ENCODE peak calls at places on chromosome 21, in ten cellular contexts. S is Panc1; T is NCI-H345; K is T-helper 9 cell; F is CD8-positive, alpha-beta memory T cell; N is T-helper 22 cell; U is COR-L47; X is glomerular endothelial cell; O is ELF-1; Z is activated T-cell treated with anti-CD3 and anti-CD28 coated beads, Interleukin-2, amount 50 U/mL, for 24 hours. H is an unnamed sample.

GRCh38 chr21:21921410-21922232 is 923.4 kb downstream of the NCAM2 start:
- DNase-seq in S (no peak), T (peak), K (no peak), F (no peak), N (no peak), U (peak), X (no peak), O (no peak), Z (no peak), H (no peak)

GRCh38 chr21:42010507-42011493 is 640 bp upstream of the ZBTB21 start:
- DNase-seq in S (no peak), T (peak), K (peak), F (no peak), N (no peak), U (peak), X (no peak), O (peak), Z (no peak), H (no peak)

GRCh38 chr21:25983745-25984144 is 186.8 kb downstream of the APP start:
- DNase-seq in S (no peak), T (no peak), K (no peak), F (no peak), N (no peak), U (no peak), X (peak), O (no peak), Z (no peak), H (no peak)

GRCh38 chr21:35796834-35797233 is 263.5 kb downstream of the SETD4 start:
- DNase-seq in S (no peak), T (peak), K (no peak), F (no peak), N (no peak), U (peak), X (no peak), O (no peak), Z (no peak), H (no peak)

GRCh38 chr21:32611471-32611997 is 643 bp downstream of the CFAP298 start:
- DNase-seq in S (no peak), T (peak), K (peak), F (peak), N (peak), U (no peak), X (no peak), O (peak), Z (no peak), H (peak)

GRCh38 chr21:28714795-28715464 is 277.7 kb downstream of the LTN1 start:
- DNase-seq in S (no peak), T (no peak), K (no peak), F (no peak), N (no peak), U (no peak), X (no peak), O (no peak), Z (no peak), H (no peak)

GRCh38 chr21:24436236-24436635 is 1171.0 kb downstream of the MRPL39 start:
- DNase-seq in S (no peak), T (no peak), K (no peak), F (no peak), N (no peak), U (no peak), X (no peak), O (no peak), Z (no peak), H (no peak)

GRCh38 chr21:25296239-25296638 is 311.0 kb downstream of the MRPL39 start:
- DNase-seq in S (no peak), T (no peak), K (no peak), F (no peak), N (no peak), U (no peak), X (no peak), O (no peak), Z (no peak), H (no peak)

GRCh38 chr21:46289655-46290178 is 3.6 kb downstream of the YBEY start:
- DNase-seq in S (no peak), T (no peak), K (no peak), F (no peak), N (no peak), U (no peak), X (no peak), O (no peak), Z (no peak), H (no peak)

GRCh38 chr21:46181953-46182547 is 2.2 kb downstream of the SPATC1L start:
- DNase-seq in S (no peak), T (no peak), K (no peak), F (no peak), N (no peak), U (no peak), X (no peak), O (no peak), Z (no peak), H (no peak)

GRCh38 chr21:35801388-35801787 is 258.9 kb downstream of the SETD4 start:
- DNase-seq in S (no peak), T (peak), K (no peak), F (no peak), N (no peak), U (peak), X (no peak), O (no peak), Z (no peak), H (no peak)

GRCh38 chr21:35559881-35560280 is 500.4 kb downstream of the SETD4 start:
- DNase-seq in S (no peak), T (no peak), K (no peak), F (no peak), N (no peak), U (no peak), X (no peak), O (no peak), Z (no peak), H (no peak)

GRCh38 chr21:45417951-45418300 is 13.0 kb downstream of the COL18A1 start:
- DNase-seq in S (no peak), T (no peak), K (no peak), F (peak), N (no peak), U (no peak), X (no peak), O (peak), Z (no peak), H (no peak)

GRCh38 chr21:46008893-46009635 is 27.5 kb downstream of the COL6A1 start:
- DNase-seq in S (no peak), T (no peak), K (no peak), F (no peak), N (no peak), U (no peak), X (no peak), O (no peak), Z (no peak), H (peak)

GRCh38 chr21:16708431-16708830 is 804.4 kb upstream of the CXADR start:
- DNase-seq in S (no peak), T (no peak), K (no peak), F (no peak), N (no peak), U (no peak), X (no peak), O (no peak), Z (no peak), H (no peak)

GRCh38 chr21:46146856-46147255 is 8.5 kb downstream of the FTCD start:
- DNase-seq in S (no peak), T (no peak), K (no peak), F (peak), N (no peak), U (no peak), X (no peak), O (peak), Z (no peak), H (no peak)

GRCh38 chr21:15084668-15085067 is 19.9 kb upstream of the NRIP1 start:
- DNase-seq in S (no peak), T (no peak), K (no peak), F (no peak), N (no peak), U (no peak), X (no peak), O (no peak), Z (no peak), H (no peak)

GRCh38 chr21:20443558-20444155 is 554.6 kb upstream of the NCAM2 start:
- DNase-seq in S (no peak), T (peak), K (no peak), F (no peak), N (no peak), U (peak), X (no peak), O (peak), Z (no peak), H (no peak)

H was measured in CD8-positive, alpha-beta T cell.